ENCODE peak calls at places on chromosomes 1 and 21, in ten cellular contexts. One of them, this sample, is unnamed. For H3K9me3, the result is how much of the 10 kb centered on the place peaks cover.

GRCh38 chr1:52502789-52503188 is 50.1 kb downstream of the TUT4 start:
- DNase-seq in aorta: no peak
- DNase-seq in adipocyte: no peak
- DNase-seq in neuronal stem cell: no peak
- DNase-seq in cardiac muscle cell: peak
- DNase-seq in heart right ventricle: no peak
- DNase-seq in PC-3: no peak
- DNase-seq in left ventricle myocardium inferior: no peak
- DNase-seq in gastrocnemius medialis: no peak
- DNase-seq in WERI-Rb-1: no peak
- DNase-seq in this sample: no peak

GRCh38 chr1:61887076-61887867 is 145.0 kb downstream of the PATJ start:
- DNase-seq in gastrocnemius medialis: no peak
- DNase-seq in PC-3: no peak
- DNase-seq in heart right ventricle: no peak
- DNase-seq in aorta: no peak
- DNase-seq in adipocyte: peak
- DNase-seq in left ventricle myocardium inferior: no peak
- DNase-seq in WERI-Rb-1: no peak
- DNase-seq in cardiac muscle cell: peak
- DNase-seq in neuronal stem cell: no peak
- DNase-seq in this sample: no peak

GRCh38 chr1:5484451-5485165 is 507.6 kb downstream of the NPHP4 start:
- DNase-seq in WERI-Rb-1: no peak
- DNase-seq in PC-3: no peak
- DNase-seq in gastrocnemius medialis: no peak
- DNase-seq in left ventricle myocardium inferior: no peak
- DNase-seq in neuronal stem cell: no peak
- DNase-seq in adipocyte: no peak
- DNase-seq in heart right ventricle: no peak
- DNase-seq in aorta: no peak
- DNase-seq in cardiac muscle cell: no peak
- DNase-seq in this sample: no peak

GRCh38 chr1:66025188-66025587 is 232.5 kb downstream of the PDE4B start:
- DNase-seq in heart right ventricle: no peak
- DNase-seq in neuronal stem cell: no peak
- DNase-seq in left ventricle myocardium inferior: no peak
- DNase-seq in PC-3: no peak
- DNase-seq in adipocyte: no peak
- DNase-seq in gastrocnemius medialis: no peak
- DNase-seq in aorta: no peak
- DNase-seq in cardiac muscle cell: no peak
- DNase-seq in WERI-Rb-1: no peak
- DNase-seq in this sample: no peak

GRCh38 chr1:82260051-82260450 is 459.3 kb downstream of the ADGRL2 start:
- DNase-seq in adipocyte: peak
- DNase-seq in heart right ventricle: no peak
- DNase-seq in cardiac muscle cell: no peak
- DNase-seq in neuronal stem cell: no peak
- DNase-seq in PC-3: no peak
- DNase-seq in left ventricle myocardium inferior: no peak
- DNase-seq in gastrocnemius medialis: no peak
- DNase-seq in WERI-Rb-1: no peak
- DNase-seq in aorta: no peak
- DNase-seq in this sample: no peak

GRCh38 chr1:244236101-244236500 is 185.0 kb downstream of the ZBTB18 start:
- DNase-seq in gastrocnemius medialis: no peak
- DNase-seq in heart right ventricle: no peak
- DNase-seq in cardiac muscle cell: no peak
- DNase-seq in left ventricle myocardium inferior: no peak
- DNase-seq in aorta: no peak
- DNase-seq in neuronal stem cell: no peak
- DNase-seq in WERI-Rb-1: no peak
- DNase-seq in PC-3: no peak
- DNase-seq in adipocyte: no peak
- DNase-seq in this sample: no peak

GRCh38 chr1:241639653-241640148 is 468 bp downstream of the CHML start:
- DNase-seq in WERI-Rb-1: peak
- DNase-seq in gastrocnemius medialis: peak
- DNase-seq in heart right ventricle: peak
- DNase-seq in adipocyte: peak
- DNase-seq in PC-3: no peak
- DNase-seq in neuronal stem cell: no peak
- DNase-seq in left ventricle myocardium inferior: peak
- DNase-seq in cardiac muscle cell: peak
- DNase-seq in aorta: peak
- DNase-seq in this sample: peak

GRCh38 chr1:154960446-154961136 is 991 bp downstream of the PYGO2 start:
- DNase-seq in aorta: no peak
- DNase-seq in neuronal stem cell: no peak
- DNase-seq in gastrocnemius medialis: no peak
- DNase-seq in PC-3: no peak
- DNase-seq in adipocyte: no peak
- DNase-seq in heart right ventricle: no peak
- DNase-seq in WERI-Rb-1: no peak
- DNase-seq in left ventricle myocardium inferior: no peak
- DNase-seq in cardiac muscle cell: no peak
- DNase-seq in this sample: no peak

GRCh38 chr1:93340090-93340489 is 5.6 kb upstream of the DR1 start:
- DNase-seq in gastrocnemius medialis: no peak
- DNase-seq in PC-3: no peak
- DNase-seq in left ventricle myocardium inferior: no peak
- DNase-seq in WERI-Rb-1: no peak
- DNase-seq in aorta: no peak
- DNase-seq in neuronal stem cell: no peak
- DNase-seq in adipocyte: no peak
- DNase-seq in cardiac muscle cell: no peak
- DNase-seq in heart right ventricle: no peak
- DNase-seq in this sample: no peak

DNA sequence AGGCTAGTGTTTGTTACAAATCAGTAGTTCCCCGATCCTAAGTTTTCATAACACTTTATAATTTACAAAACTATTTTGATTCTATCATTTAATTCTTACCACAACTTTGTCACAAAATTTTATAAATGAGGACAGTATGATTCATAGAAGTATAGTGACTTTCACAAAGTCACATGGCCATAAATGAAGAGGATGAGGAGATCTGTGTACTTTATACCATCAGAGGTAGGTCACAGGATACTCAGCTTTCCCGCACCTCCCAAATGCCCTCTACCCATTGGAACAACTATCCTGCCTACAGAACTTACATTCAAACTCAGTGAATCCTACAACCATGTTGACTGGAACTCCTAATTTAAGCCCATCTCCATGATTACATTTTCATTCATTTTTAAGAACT is 56.3 kb downstream of the TNFSF4 start:
- DNase-seq in adipocyte: no peak
- DNase-seq in left ventricle myocardium inferior: no peak
- DNase-seq in neuronal stem cell: no peak
- DNase-seq in heart right ventricle: no peak
- DNase-seq in cardiac muscle cell: no peak
- DNase-seq in gastrocnemius medialis: no peak
- DNase-seq in aorta: no peak
- DNase-seq in PC-3: peak
- DNase-seq in WERI-Rb-1: no peak
- DNase-seq in this sample: no peak
- H3K9me3 ChIP-seq in adipocyte: under half
- H3K9me3 ChIP-seq in left ventricle myocardium inferior: under half
- H3K9me3 ChIP-seq in neuronal stem cell: under half
- H3K9me3 ChIP-seq in heart right ventricle: under half
- H3K9me3 ChIP-seq in cardiac muscle cell: under half
- H3K9me3 ChIP-seq in gastrocnemius medialis: under half
- H3K9me3 ChIP-seq in aorta: under half
- H3K9me3 ChIP-seq in PC-3: under half
- H3K9me3 ChIP-seq in WERI-Rb-1: under half
- H3K9me3 ChIP-seq in this sample: under half

GRCh38 chr1:83516369-83516768 is 482.6 kb downstream of the TTLL7 start:
- DNase-seq in gastrocnemius medialis: no peak
- DNase-seq in neuronal stem cell: no peak
- DNase-seq in WERI-Rb-1: no peak
- DNase-seq in cardiac muscle cell: no peak
- DNase-seq in left ventricle myocardium inferior: no peak
- DNase-seq in heart right ventricle: no peak
- DNase-seq in aorta: no peak
- DNase-seq in adipocyte: peak
- DNase-seq in PC-3: no peak
- DNase-seq in this sample: no peak

GRCh38 chr1:83512371-83513004 is 486.4 kb downstream of the TTLL7 start:
- DNase-seq in cardiac muscle cell: no peak
- DNase-seq in left ventricle myocardium inferior: no peak
- DNase-seq in aorta: no peak
- DNase-seq in WERI-Rb-1: no peak
- DNase-seq in neuronal stem cell: no peak
- DNase-seq in heart right ventricle: peak
- DNase-seq in gastrocnemius medialis: no peak
- DNase-seq in adipocyte: no peak
- DNase-seq in PC-3: no peak
- DNase-seq in this sample: no peak

GRCh38 chr1:83511327-83511726 is 487.6 kb downstream of the TTLL7 start:
- DNase-seq in adipocyte: peak
- DNase-seq in heart right ventricle: no peak
- DNase-seq in cardiac muscle cell: no peak
- DNase-seq in left ventricle myocardium inferior: no peak
- DNase-seq in neuronal stem cell: no peak
- DNase-seq in aorta: no peak
- DNase-seq in WERI-Rb-1: no peak
- DNase-seq in gastrocnemius medialis: no peak
- DNase-seq in PC-3: no peak
- DNase-seq in this sample: no peak

GRCh38 chr1:83520797-83521196 is 478.1 kb downstream of the TTLL7 start:
- DNase-seq in WERI-Rb-1: no peak
- DNase-seq in gastrocnemius medialis: no peak
- DNase-seq in PC-3: peak
- DNase-seq in adipocyte: no peak
- DNase-seq in left ventricle myocardium inferior: no peak
- DNase-seq in heart right ventricle: no peak
- DNase-seq in aorta: no peak
- DNase-seq in cardiac muscle cell: no peak
- DNase-seq in neuronal stem cell: no peak
- DNase-seq in this sample: no peak

GRCh38 chr1:83515566-83516169 is 483.3 kb downstream of the TTLL7 start:
- DNase-seq in heart right ventricle: no peak
- DNase-seq in adipocyte: peak
- DNase-seq in neuronal stem cell: no peak
- DNase-seq in gastrocnemius medialis: no peak
- DNase-seq in cardiac muscle cell: no peak
- DNase-seq in aorta: no peak
- DNase-seq in left ventricle myocardium inferior: no peak
- DNase-seq in PC-3: no peak
- DNase-seq in WERI-Rb-1: no peak
- DNase-seq in this sample: no peak
- H3K9me3 ChIP-seq in heart right ventricle: under half
- H3K9me3 ChIP-seq in adipocyte: under half
- H3K9me3 ChIP-seq in neuronal stem cell: under half
- H3K9me3 ChIP-seq in gastrocnemius medialis: under half
- H3K9me3 ChIP-seq in cardiac muscle cell: under half
- H3K9me3 ChIP-seq in aorta: under half
- H3K9me3 ChIP-seq in left ventricle myocardium inferior: under half
- H3K9me3 ChIP-seq in PC-3: under half
- H3K9me3 ChIP-seq in WERI-Rb-1: under half
- H3K9me3 ChIP-seq in this sample: under half

GRCh38 chr1:2917284-2917683 is 104.0 kb upstream of the ACTRT2 start:
- DNase-seq in heart right ventricle: no peak
- DNase-seq in aorta: no peak
- DNase-seq in WERI-Rb-1: no peak
- DNase-seq in PC-3: no peak
- DNase-seq in neuronal stem cell: no peak
- DNase-seq in adipocyte: no peak
- DNase-seq in cardiac muscle cell: no peak
- DNase-seq in gastrocnemius medialis: no peak
- DNase-seq in left ventricle myocardium inferior: no peak
- DNase-seq in this sample: no peak
- H3K9me3 ChIP-seq in heart right ventricle: under half
- H3K9me3 ChIP-seq in aorta: under half
- H3K9me3 ChIP-seq in WERI-Rb-1: under half
- H3K9me3 ChIP-seq in PC-3: under half
- H3K9me3 ChIP-seq in neuronal stem cell: under half
- H3K9me3 ChIP-seq in adipocyte: under half
- H3K9me3 ChIP-seq in cardiac muscle cell: under half
- H3K9me3 ChIP-seq in gastrocnemius medialis: under half
- H3K9me3 ChIP-seq in left ventricle myocardium inferior: under half
- H3K9me3 ChIP-seq in this sample: under half

GRCh38 chr21:31484219-31484618 is 140.2 kb upstream of the TIAM1 start:
- DNase-seq in PC-3: no peak
- DNase-seq in adipocyte: no peak
- DNase-seq in heart right ventricle: no peak
- DNase-seq in cardiac muscle cell: no peak
- DNase-seq in left ventricle myocardium inferior: no peak
- DNase-seq in aorta: no peak
- DNase-seq in gastrocnemius medialis: no peak
- DNase-seq in WERI-Rb-1: no peak
- DNase-seq in neuronal stem cell: no peak
- DNase-seq in this sample: peak
- H3K9me3 ChIP-seq in PC-3: under half
- H3K9me3 ChIP-seq in adipocyte: under half
- H3K9me3 ChIP-seq in heart right ventricle: under half
- H3K9me3 ChIP-seq in cardiac muscle cell: under half
- H3K9me3 ChIP-seq in left ventricle myocardium inferior: half or more
- H3K9me3 ChIP-seq in aorta: under half
- H3K9me3 ChIP-seq in gastrocnemius medialis: under half
- H3K9me3 ChIP-seq in WERI-Rb-1: under half
- H3K9me3 ChIP-seq in neuronal stem cell: half or more
- H3K9me3 ChIP-seq in this sample: under half

GRCh38 chr21:41820384-41821080 is 53.7 kb upstream of the RIPK4 start:
- DNase-seq in aorta: peak
- DNase-seq in adipocyte: no peak
- DNase-seq in neuronal stem cell: no peak
- DNase-seq in heart right ventricle: no peak
- DNase-seq in cardiac muscle cell: no peak
- DNase-seq in left ventricle myocardium inferior: no peak
- DNase-seq in WERI-Rb-1: no peak
- DNase-seq in PC-3: no peak
- DNase-seq in gastrocnemius medialis: no peak
- DNase-seq in this sample: no peak

GRCh38 chr21:41817877-41818855 is 51.3 kb upstream of the RIPK4 start:
- DNase-seq in WERI-Rb-1: no peak
- DNase-seq in heart right ventricle: no peak
- DNase-seq in gastrocnemius medialis: no peak
- DNase-seq in adipocyte: no peak
- DNase-seq in neuronal stem cell: no peak
- DNase-seq in PC-3: no peak
- DNase-seq in left ventricle myocardium inferior: no peak
- DNase-seq in cardiac muscle cell: no peak
- DNase-seq in aorta: peak
- DNase-seq in this sample: no peak

GRCh38 chr21:41819236-41819855 is 52.5 kb upstream of the RIPK4 start:
- DNase-seq in PC-3: no peak
- DNase-seq in adipocyte: no peak
- DNase-seq in cardiac muscle cell: no peak
- DNase-seq in gastrocnemius medialis: no peak
- DNase-seq in heart right ventricle: no peak
- DNase-seq in left ventricle myocardium inferior: no peak
- DNase-seq in neuronal stem cell: no peak
- DNase-seq in aorta: peak
- DNase-seq in WERI-Rb-1: no peak
- DNase-seq in this sample: no peak

GRCh38 chr21:41821081-41821755 is 54.4 kb upstream of the RIPK4 start:
- DNase-seq in cardiac muscle cell: no peak
- DNase-seq in left ventricle myocardium inferior: no peak
- DNase-seq in neuronal stem cell: no peak
- DNase-seq in heart right ventricle: no peak
- DNase-seq in gastrocnemius medialis: no peak
- DNase-seq in PC-3: peak
- DNase-seq in adipocyte: no peak
- DNase-seq in WERI-Rb-1: no peak
- DNase-seq in aorta: peak
- DNase-seq in this sample: no peak

GRCh38 chr21:41819856-41820281 is 53.0 kb upstream of the RIPK4 start:
- DNase-seq in gastrocnemius medialis: no peak
- DNase-seq in WERI-Rb-1: no peak
- DNase-seq in adipocyte: no peak
- DNase-seq in cardiac muscle cell: no peak
- DNase-seq in heart right ventricle: no peak
- DNase-seq in aorta: peak
- DNase-seq in PC-3: no peak
- DNase-seq in neuronal stem cell: no peak
- DNase-seq in left ventricle myocardium inferior: no peak
- DNase-seq in this sample: no peak
- H3K9me3 ChIP-seq in gastrocnemius medialis: under half
- H3K9me3 ChIP-seq in WERI-Rb-1: under half
- H3K9me3 ChIP-seq in adipocyte: under half
- H3K9me3 ChIP-seq in cardiac muscle cell: under half
- H3K9me3 ChIP-seq in heart right ventricle: under half
- H3K9me3 ChIP-seq in aorta: under half
- H3K9me3 ChIP-seq in PC-3: under half
- H3K9me3 ChIP-seq in neuronal stem cell: under half
- H3K9me3 ChIP-seq in left ventricle myocardium inferior: under half
- H3K9me3 ChIP-seq in this sample: under half